ENCODE peak calls at places on chromosomes 6 and 20, in four cellular contexts. T is GM12864, M is suprapubic skin, S is astrocyte of the spinal cord. L is an unnamed sample.

GRCh38 chr6:38184041-38184779 is 364.7 kb downstream of the ZFAND3 start:
- DNase-seq in T (no peak), M (peak), S (no peak), L (no peak)

GRCh38 chr6:13445744-13446115 is 41.7 kb downstream of the GFOD1 start:
- DNase-seq in T (no peak), M (no peak), S (no peak), L (no peak)

GRCh38 chr20:60900581-60900980 is 351.5 kb upstream of the CDH4 start:
- DNase-seq in T (no peak), M (no peak), S (no peak), L (no peak)

GRCh38 chr20:54534101-54534500 is 58.7 kb downstream of the DOK5 start:
- DNase-seq in T (no peak), M (no peak), S (no peak), L (no peak)

GRCh38 chr6:43972915-43973304 is 154.3 kb downstream of the MRPL14 start:
- DNase-seq in T (no peak), M (no peak), S (peak), L (no peak)

GRCh38 chr6:33201147-33201545 is 479 bp downstream of the SLC39A7 start:
- DNase-seq in T (no peak), M (no peak), S (no peak), L (no peak)

GRCh38 chr6:144870796-144871195 is 585.7 kb downstream of the UTRN start:
- DNase-seq in T (no peak), M (no peak), S (no peak), L (no peak)

GRCh38 chr6:131519670-131520436 is 53.2 kb upstream of the ARG1 start:
- DNase-seq in T (peak), M (no peak), S (peak), L (peak)

GRCh38 chr6:41577865-41578713 is 31.9 kb downstream of the FOXP4 start:
- DNase-seq in T (no peak), M (no peak), S (peak), L (no peak)

GRCh38 chr6:25366785-25367657 is 87.8 kb downstream of the CARMIL1 start:
- DNase-seq in T (no peak), M (no peak), S (no peak), L (no peak)

GRCh38 chr6:134676307-134677281 is 273.3 kb downstream of the ALDH8A1 start:
- DNase-seq in T (no peak), M (no peak), S (peak), L (no peak)

GRCh38 chr6:41147917-41148316 is 6.2 kb downstream of the TREML1 start:
- DNase-seq in T (no peak), M (no peak), S (no peak), L (no peak)

GRCh38 chr6:15608406-15608805 is 54.4 kb downstream of the DTNBP1 start:
- DNase-seq in T (no peak), M (no peak), S (peak), L (no peak)

GRCh38 chr6:36958775-36959554 is 4.4 kb downstream of the PI16 start:
- DNase-seq in T (no peak), M (no peak), S (no peak), L (no peak)

GRCh38 chr20:41923604-41924003 is 305.4 kb upstream of the CHD6 start:
- DNase-seq in T (no peak), M (no peak), S (no peak), L (no peak)

GRCh38 chr20:35828434-35828833 is 56.6 kb downstream of the PHF20 start:
- DNase-seq in T (no peak), M (no peak), S (peak), L (no peak)

GRCh38 chr6:132713355-132714134 is at the start of gene VNN1:
- DNase-seq in T (no peak), M (no peak), S (no peak), L (peak)

GRCh38 chr6:30518505-30518850 is 29.2 kb downstream of the HLA-E start:
- DNase-seq in T (no peak), M (no peak), S (no peak), L (no peak)

GRCh38 chr20:708956-709355 is 33.4 kb upstream of the SCRT2 start:
- DNase-seq in T (no peak), M (peak), S (no peak), L (no peak)

GRCh38 chr6:80932364-80932763 is 820.1 kb downstream of the TENT5A start:
- DNase-seq in T (no peak), M (no peak), S (peak), L (no peak)

GRCh38 chr20:17023811-17024210 is 203.0 kb upstream of the PCSK2 start:
- DNase-seq in T (no peak), M (no peak), S (no peak), L (no peak)

GRCh38 chr20:57943291-57943690 is 233.5 kb upstream of the PMEPA1 start:
- DNase-seq in T (no peak), M (no peak), S (no peak), L (no peak)

GRCh38 chr6:183668-184067 is 108.6 kb upstream of the DUSP22 start:
- DNase-seq in T (no peak), M (no peak), S (no peak), L (no peak)

GRCh38 chr6:391559-392440 is at the start of gene IRF4:
- DNase-seq in T (no peak), M (no peak), S (no peak), L (no peak)

GRCh38 chr20:48718914-48719578 is 108.8 kb downstream of the PREX1 start:
- DNase-seq in T (no peak), M (no peak), S (no peak), L (no peak)

GRCh38 chr6:32796848-32797776 is 19.7 kb downstream of the HLA-DOB start:
- DNase-seq in T (no peak), M (peak), S (peak), L (peak)

GRCh38 chr6:140729521-140729920 is 1355.1 kb upstream of the CITED2 start:
- DNase-seq in T (no peak), M (no peak), S (no peak), L (peak)

GRCh38 chr6:151663559-151663958 is 143.9 kb upstream of the ESR1 start:
- DNase-seq in T (no peak), M (no peak), S (no peak), L (no peak)

GRCh38 chr20:20360464-20360863 is 7.4 kb upstream of the INSM1 start:
- DNase-seq in T (peak), M (no peak), S (peak), L (peak)
- TF ChIP-seq CTCF in T (peak), M (peak), S (peak), L (peak)

DNA sequence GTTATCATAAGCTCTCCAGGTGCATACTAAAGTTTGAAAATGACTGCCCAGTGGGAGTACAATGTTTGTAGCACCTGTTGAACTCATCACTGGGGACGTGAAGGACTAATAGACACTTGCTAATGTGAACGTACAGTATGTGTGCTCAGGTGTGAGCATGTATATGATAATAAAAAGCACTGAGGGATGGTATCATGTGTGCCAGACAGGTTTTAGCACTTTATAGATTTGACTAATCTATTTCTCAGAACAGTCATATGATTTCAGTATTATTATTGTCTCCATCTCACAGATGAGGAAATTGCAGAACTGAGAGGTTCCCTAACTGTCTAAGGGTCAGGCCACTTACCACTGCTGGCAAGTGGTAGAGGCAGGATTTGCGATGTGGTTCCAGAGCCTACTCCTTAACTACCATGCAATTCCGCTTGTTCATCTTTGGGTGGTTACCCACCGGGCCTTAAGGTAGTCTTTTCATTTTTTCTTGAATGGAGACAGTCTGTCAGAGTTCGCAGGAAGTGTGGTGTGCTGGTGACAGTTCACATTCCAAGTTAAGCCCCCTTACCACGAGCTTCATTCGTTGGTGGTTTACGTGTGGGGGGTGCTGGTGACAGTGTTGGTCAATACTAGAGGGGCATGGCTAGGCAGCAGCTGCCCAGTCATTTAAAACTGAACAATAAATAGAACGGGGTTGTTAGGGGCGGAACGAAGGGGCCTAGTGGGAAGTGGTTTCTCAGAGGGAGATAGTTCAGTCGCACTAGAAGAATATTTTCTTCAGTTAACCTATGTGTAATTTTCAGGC is 46.8 kb downstream of the RREB1 start:
- DNase-seq in T (no peak), M (no peak), S (no peak), L (peak)
- H3K4me3 ChIP-seq in T (peak), M (no peak), S (no peak), L (no peak)

GRCh38 chr6:108260809-108261569 is at the start of gene SNX3:
- DNase-seq in T (peak), M (peak), S (peak), L (peak)
- TF ChIP-seq CTCF in T (no peak), M (no peak), S (no peak), L (no peak)

GRCh38 chr20:53068241-53068640 is 96.1 kb downstream of the TSHZ2 start:
- DNase-seq in T (no peak), M (no peak), S (no peak), L (no peak)

GRCh38 chr20:53061305-53061704 is 89.1 kb downstream of the TSHZ2 start:
- DNase-seq in T (no peak), M (no peak), S (no peak), L (no peak)

GRCh38 chr20:53061709-53062108 is 89.6 kb downstream of the TSHZ2 start:
- DNase-seq in T (no peak), M (no peak), S (no peak), L (no peak)

GRCh38 chr20:53069121-53069520 is 97.0 kb downstream of the TSHZ2 start:
- DNase-seq in T (no peak), M (no peak), S (no peak), L (no peak)

GRCh38 chr20:53064935-53065334 is 92.8 kb downstream of the TSHZ2 start:
- DNase-seq in T (no peak), M (no peak), S (no peak), L (no peak)
- H3K4me3 ChIP-seq in T (no peak), M (no peak), S (no peak), L (no peak)

GRCh38 chr6:158805698-158806373 is 13.3 kb downstream of the EZR start:
- DNase-seq in T (no peak), M (no peak), S (no peak), L (no peak)
- TF ChIP-seq CTCF in T (no peak), M (no peak), S (no peak), L (no peak)

L was measured in HL-60.